ENCODE peak calls at places on chromosomes 13 and 19, in six cellular contexts. N is psoas muscle, Y is uterus, S is right lobe of liver, L is testis, K is breast epithelium. R is an unnamed sample.

GRCh38 chr19:12112701-12113100 is 27.4 kb downstream of the ZNF20 start:
- DNase-seq in L (no peak), Y (no peak), S (no peak), N (no peak), K (no peak), R (no peak)

GRCh38 chr19:45637890-45638667 is 1.1 kb downstream of the EML2 start:
- DNase-seq in Y (no peak), N (no peak), L (peak; percentile 44), S (no peak), K (no peak), R (no peak)

GRCh38 chr13:38398810-38399493 is 49.3 kb downstream of the UFM1 start:
- DNase-seq in Y (no peak), S (no peak), N (no peak), L (no peak), K (no peak), R (no peak)

GRCh38 chr19:41174297-41174928 is 18.6 kb upstream of the CYP2S1 start:
- DNase-seq in L (no peak), S (no peak), N (no peak), Y (no peak), K (no peak), R (no peak)

GRCh38 chr13:57418067-57418677 is 213.4 kb upstream of the PCDH17 start:
- DNase-seq in S (peak; percentile 51), K (no peak), N (no peak), Y (no peak), L (no peak), R (no peak)

GRCh38 chr19:21084343-21084742 is 2.3 kb downstream of the ZNF714 start:
- DNase-seq in K (no peak), S (no peak), Y (no peak), N (no peak), L (no peak), R (no peak)

GRCh38 chr19:2524840-2525723 is 49.2 kb downstream of the GADD45B start:
- DNase-seq in K (peak; percentile 63), N (peak; percentile 81), Y (no peak), L (peak; percentile 48), S (no peak), R (no peak)

GRCh38 chr13:21672811-21673591 is 2.1 kb downstream of the FGF9 start:
- DNase-seq in K (no peak), L (no peak), Y (no peak), N (no peak), S (no peak), R (no peak)

GRCh38 chr13:43307921-43308433 is 284.6 kb downstream of the DNAJC15 start:
- DNase-seq in Y (peak; percentile 84), L (peak; percentile 96), N (peak; percentile 91), K (peak; percentile 89), S (peak; percentile 92), R (peak; percentile 81)

GRCh38 chr19:16902545-16902944 is 13.7 kb downstream of the F2RL3 start:
- DNase-seq in N (no peak), K (no peak), L (no peak), Y (no peak), S (no peak), R (no peak)

GRCh38 chr19:49866933-49867782 is at the start of gene PNKP:
- DNase-seq in S (peak; percentile 91), L (peak; percentile 96), N (peak; percentile 95), Y (peak; percentile 92), K (peak; percentile 81), R (peak; percentile 95)

GRCh38 chr13:75920536-75920935 is 284.4 kb downstream of the LMO7 start:
- DNase-seq in S (no peak), K (no peak), N (no peak), Y (no peak), L (no peak), R (no peak)

GRCh38 chr13:20102776-20103175 is 58.1 kb downstream of the GJA3 start:
- DNase-seq in N (no peak), S (no peak), L (no peak), Y (no peak), K (no peak), R (no peak)

GRCh38 chr19:41997121-41997850 is 3.3 kb upstream of the ATP1A3 start:
- DNase-seq in L (peak; percentile 60), N (no peak), K (no peak), S (no peak), Y (no peak), R (no peak)

GRCh38 chr13:67977081-67977480 is 746.9 kb upstream of the PCDH9 start:
- DNase-seq in N (no peak), S (no peak), Y (no peak), L (no peak), K (no peak), R (no peak)

GRCh38 chr19:28971513-28971912 is 241.4 kb downstream of the UQCRFS1 start:
- DNase-seq in L (no peak), Y (no peak), K (no peak), N (no peak), S (no peak), R (no peak)

GRCh38 chr13:33087790-33088189 is 71.6 kb downstream of the KL start:
- DNase-seq in N (no peak), Y (no peak), K (no peak), L (no peak), S (no peak), R (no peak)

GRCh38 chr13:72125561-72125960 is 258.6 kb upstream of the DACH1 start:
- DNase-seq in Y (no peak), L (no peak), K (no peak), S (no peak), N (no peak), R (no peak)

GRCh38 chr19:4059931-4060620 is 6.6 kb downstream of the ZBTB7A start:
- DNase-seq in K (no peak), S (no peak), N (peak; percentile 90), Y (peak; percentile 90), L (peak; percentile 60), R (peak; percentile 89)

GRCh38 chr19:43774103-43774939 is 6.5 kb downstream of the KCNN4 start:
- DNase-seq in S (peak; percentile 70), N (peak; percentile 79), L (peak; percentile 68), Y (peak; percentile 61), K (no peak), R (peak; percentile 87)

GRCh38 chr19:47509973-47510372 is 4.9 kb downstream of the NAPA start:
- DNase-seq in L (no peak), K (peak; percentile 78), S (no peak), N (peak; percentile 79), Y (no peak), R (peak; percentile 48)

GRCh38 chr13:91576590-91576989 is 178.2 kb downstream of the GPC5 start:
- DNase-seq in S (no peak), Y (no peak), N (no peak), L (no peak), K (no peak), R (no peak)

GRCh38 chr13:72805663-72806341 is 23.9 kb downstream of the PIBF1 start:
- DNase-seq in Y (no peak), N (no peak), K (no peak), S (no peak), L (no peak), R (no peak)

GRCh38 chr19:13875824-13876223 is 1.1 kb upstream of the NANOS3 start:
- DNase-seq in N (no peak), S (no peak), Y (no peak), L (no peak), K (no peak), R (no peak)

GRCh38 chr13:50244913-50245574 is 229.8 kb downstream of the KCNRG start:
- DNase-seq in S (peak; percentile 57), K (no peak), L (no peak), N (no peak), Y (no peak), R (no peak)

GRCh38 chr19:8641908-8642547 is 11.6 kb downstream of the NFILZ start:
- DNase-seq in L (no peak), N (no peak), K (no peak), Y (no peak), S (no peak), R (no peak)

GRCh38 chr19:4455742-4456565 is 1.6 kb downstream of the UBXN6 start:
- DNase-seq in L (peak; percentile 86), Y (peak; percentile 88), K (no peak), S (peak; percentile 61), N (peak; percentile 88), R (peak; percentile 68)

GRCh38 chr13:94620286-94620896 is 18.7 kb downstream of the GPR180 start:
- DNase-seq in K (no peak), N (no peak), Y (no peak), S (no peak), L (no peak), R (no peak)
- TF ChIP-seq CTCF in K (no peak), N (peak; percentile 36), Y (no peak), S (peak; percentile 50), L (peak; percentile 64), R (peak; percentile 49)

GRCh38 chr13:26839682-26840081 is 79.1 kb upstream of the GPR12 start:
- DNase-seq in Y (no peak), K (no peak), N (no peak), L (no peak), S (peak; percentile 62), R (no peak)
- H3K27ac ChIP-seq in Y (no peak overlapping the region), K (no peak overlapping the region), N (no peak overlapping the region), L (no peak overlapping the region), S (no peak overlapping the region), R (no peak overlapping the region)

GRCh38 chr19:18665771-18666202 is 17.7 kb upstream of the CRTC1 start:
- DNase-seq in K (no peak), N (no peak), S (no peak), Y (no peak), L (no peak), R (no peak)

GRCh38 chr19:18666304-18666703 is 17.2 kb upstream of the CRTC1 start:
- DNase-seq in L (no peak), K (no peak), Y (no peak), S (no peak), N (no peak), R (no peak)

GRCh38 chr19:18662972-18663732 is 20.3 kb upstream of the CRTC1 start:
- DNase-seq in K (no peak), S (no peak), Y (no peak), L (no peak), N (no peak), R (no peak)

GRCh38 chr19:18661346-18661745 is 22.1 kb upstream of the CRTC1 start:
- DNase-seq in K (no peak), S (no peak), Y (no peak), L (no peak), N (no peak), R (no peak)

GRCh38 chr19:18663940-18664530 is 19.4 kb upstream of the CRTC1 start:
- DNase-seq in S (no peak), K (no peak), Y (no peak), N (no peak), L (no peak), R (no peak)
- H3K4me1 ChIP-seq in S (no peaks in the 10 kb centered on the region), K (no peaks in the 10 kb centered on the region), Y (no peaks in the 10 kb centered on the region), N (peaks cover 39% of the 10 kb centered on the region), L (peaks cover 14% of the 10 kb centered on the region), R (peaks cover 8% of the 10 kb centered on the region)

DNA sequence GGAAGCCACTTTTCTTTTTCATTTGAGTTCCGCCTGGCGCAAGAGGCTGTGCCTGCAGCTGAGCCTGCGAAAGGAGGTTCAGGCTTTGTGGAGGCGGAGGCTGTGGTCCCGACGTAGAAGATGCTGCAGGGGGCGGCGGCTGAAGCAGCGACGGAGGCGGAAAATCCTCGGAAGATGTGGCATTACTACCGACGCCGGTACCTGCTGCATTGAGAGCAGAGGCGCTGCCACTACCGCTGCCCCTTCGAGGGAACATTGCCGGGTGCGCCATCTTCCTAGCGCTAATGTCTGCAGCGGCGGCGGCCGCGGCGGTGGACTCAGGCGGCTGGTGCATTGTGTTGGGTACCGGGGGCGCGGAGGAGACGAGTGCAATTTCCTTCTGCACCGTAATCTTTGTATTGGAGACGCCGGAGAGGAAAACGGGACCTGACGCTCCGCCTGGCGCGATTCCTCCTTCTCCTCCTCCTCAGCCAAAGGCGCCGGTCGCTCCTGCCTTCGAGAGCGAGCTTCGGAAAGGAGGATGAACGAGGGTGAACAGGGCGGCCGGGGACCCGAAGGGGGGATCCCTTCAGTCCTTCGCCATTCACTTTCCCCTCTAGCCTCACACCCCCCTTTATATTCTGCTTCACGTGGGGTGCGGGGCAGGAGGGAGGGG is at the start of gene TSC22D1:
- DNase-seq in S (no peak), N (peak; percentile 67), K (no peak), Y (peak; percentile 42), L (peak; percentile 65), R (peak; percentile 57)
- TF ChIP-seq CTCF in S (no peak), N (no peak), K (no peak), Y (no peak), L (no peak), R (no peak)